ENCODE peak calls at places on chromosomes 2 and 18, in five cellular contexts. One of them, this sample, is unnamed.

GRCh38 chr2:232435805-232436204 is 20.1 kb upstream of the ALPI start:
- DNase-seq in activated naive CD8-positive, alpha-beta T cell treated with anti-CD3 and anti-CD28 coated beads, Interleukin-2, amount 10 ng/mL, durations not matched to agents 7 days and 5 days: no peak
- DNase-seq in effector memory CD8-positive, alpha-beta T cell: no peak
- DNase-seq in HFFc6: no peak
- DNase-seq in stimulated activated CD8-positive, alpha-beta memory T cell treated with anti-CD3 and anti-CD28 coated beads, Interleukin-2, amount 100 ng/mL, for 48 hours: no peak
- DNase-seq in this sample: no peak

GRCh38 chr2:54597153-54597827 is 126.2 kb upstream of the EML6 start:
- DNase-seq in activated naive CD8-positive, alpha-beta T cell treated with anti-CD3 and anti-CD28 coated beads, Interleukin-2, amount 10 ng/mL, durations not matched to agents 7 days and 5 days: peak
- DNase-seq in effector memory CD8-positive, alpha-beta T cell: no peak
- DNase-seq in HFFc6: no peak
- DNase-seq in stimulated activated CD8-positive, alpha-beta memory T cell treated with anti-CD3 and anti-CD28 coated beads, Interleukin-2, amount 100 ng/mL, for 48 hours: no peak
- DNase-seq in this sample: no peak

GRCh38 chr2:159984034-159984433 is 78.4 kb downstream of the PLA2R1 start:
- DNase-seq in activated naive CD8-positive, alpha-beta T cell treated with anti-CD3 and anti-CD28 coated beads, Interleukin-2, amount 10 ng/mL, durations not matched to agents 7 days and 5 days: no peak
- DNase-seq in effector memory CD8-positive, alpha-beta T cell: no peak
- DNase-seq in HFFc6: no peak
- DNase-seq in stimulated activated CD8-positive, alpha-beta memory T cell treated with anti-CD3 and anti-CD28 coated beads, Interleukin-2, amount 100 ng/mL, for 48 hours: no peak
- DNase-seq in this sample: no peak

GRCh38 chr2:54722641-54723299 is 692 bp upstream of the EML6 start:
- DNase-seq in activated naive CD8-positive, alpha-beta T cell treated with anti-CD3 and anti-CD28 coated beads, Interleukin-2, amount 10 ng/mL, durations not matched to agents 7 days and 5 days: no peak
- DNase-seq in effector memory CD8-positive, alpha-beta T cell: no peak
- DNase-seq in HFFc6: peak
- DNase-seq in stimulated activated CD8-positive, alpha-beta memory T cell treated with anti-CD3 and anti-CD28 coated beads, Interleukin-2, amount 100 ng/mL, for 48 hours: no peak
- DNase-seq in this sample: no peak

GRCh38 chr2:140200307-140200706 is 1420.1 kb upstream of the NXPH2 start:
- DNase-seq in activated naive CD8-positive, alpha-beta T cell treated with anti-CD3 and anti-CD28 coated beads, Interleukin-2, amount 10 ng/mL, durations not matched to agents 7 days and 5 days: no peak
- DNase-seq in effector memory CD8-positive, alpha-beta T cell: no peak
- DNase-seq in HFFc6: no peak
- DNase-seq in stimulated activated CD8-positive, alpha-beta memory T cell treated with anti-CD3 and anti-CD28 coated beads, Interleukin-2, amount 100 ng/mL, for 48 hours: no peak
- DNase-seq in this sample: no peak

GRCh38 chr2:68303033-68303901 is 16.5 kb downstream of the CNRIP1 start:
- DNase-seq in activated naive CD8-positive, alpha-beta T cell treated with anti-CD3 and anti-CD28 coated beads, Interleukin-2, amount 10 ng/mL, durations not matched to agents 7 days and 5 days: no peak
- DNase-seq in effector memory CD8-positive, alpha-beta T cell: no peak
- DNase-seq in HFFc6: no peak
- DNase-seq in stimulated activated CD8-positive, alpha-beta memory T cell treated with anti-CD3 and anti-CD28 coated beads, Interleukin-2, amount 100 ng/mL, for 48 hours: no peak
- DNase-seq in this sample: no peak

GRCh38 chr2:39530423-39530866 is 93.4 kb upstream of the MAP4K3 start:
- DNase-seq in activated naive CD8-positive, alpha-beta T cell treated with anti-CD3 and anti-CD28 coated beads, Interleukin-2, amount 10 ng/mL, durations not matched to agents 7 days and 5 days: no peak
- DNase-seq in effector memory CD8-positive, alpha-beta T cell: no peak
- DNase-seq in HFFc6: peak
- DNase-seq in stimulated activated CD8-positive, alpha-beta memory T cell treated with anti-CD3 and anti-CD28 coated beads, Interleukin-2, amount 100 ng/mL, for 48 hours: no peak
- DNase-seq in this sample: no peak

GRCh38 chr2:77512521-77512920 is 9.7 kb downstream of the LRRTM4 start:
- DNase-seq in activated naive CD8-positive, alpha-beta T cell treated with anti-CD3 and anti-CD28 coated beads, Interleukin-2, amount 10 ng/mL, durations not matched to agents 7 days and 5 days: no peak
- DNase-seq in effector memory CD8-positive, alpha-beta T cell: no peak
- DNase-seq in HFFc6: no peak
- DNase-seq in stimulated activated CD8-positive, alpha-beta memory T cell treated with anti-CD3 and anti-CD28 coated beads, Interleukin-2, amount 100 ng/mL, for 48 hours: no peak
- DNase-seq in this sample: no peak

GRCh38 chr18:33560686-33561370 is 17.2 kb upstream of the ASXL3 start:
- DNase-seq in activated naive CD8-positive, alpha-beta T cell treated with anti-CD3 and anti-CD28 coated beads, Interleukin-2, amount 10 ng/mL, durations not matched to agents 7 days and 5 days: no peak
- DNase-seq in effector memory CD8-positive, alpha-beta T cell: no peak
- DNase-seq in HFFc6: no peak
- DNase-seq in stimulated activated CD8-positive, alpha-beta memory T cell treated with anti-CD3 and anti-CD28 coated beads, Interleukin-2, amount 100 ng/mL, for 48 hours: no peak
- DNase-seq in this sample: no peak

GRCh38 chr2:11103984-11104793 is 51.1 kb upstream of the SLC66A3 start:
- DNase-seq in activated naive CD8-positive, alpha-beta T cell treated with anti-CD3 and anti-CD28 coated beads, Interleukin-2, amount 10 ng/mL, durations not matched to agents 7 days and 5 days: no peak
- DNase-seq in effector memory CD8-positive, alpha-beta T cell: peak
- DNase-seq in HFFc6: no peak
- DNase-seq in stimulated activated CD8-positive, alpha-beta memory T cell treated with anti-CD3 and anti-CD28 coated beads, Interleukin-2, amount 100 ng/mL, for 48 hours: no peak
- DNase-seq in this sample: no peak

GRCh38 chr2:38245114-38245641 is 131.9 kb downstream of the ATL2 start:
- DNase-seq in activated naive CD8-positive, alpha-beta T cell treated with anti-CD3 and anti-CD28 coated beads, Interleukin-2, amount 10 ng/mL, durations not matched to agents 7 days and 5 days: no peak
- DNase-seq in effector memory CD8-positive, alpha-beta T cell: no peak
- DNase-seq in HFFc6: no peak
- DNase-seq in stimulated activated CD8-positive, alpha-beta memory T cell treated with anti-CD3 and anti-CD28 coated beads, Interleukin-2, amount 100 ng/mL, for 48 hours: no peak
- DNase-seq in this sample: no peak

GRCh38 chr18:3257627-3258120 is 4.3 kb upstream of the MYL12B start:
- DNase-seq in activated naive CD8-positive, alpha-beta T cell treated with anti-CD3 and anti-CD28 coated beads, Interleukin-2, amount 10 ng/mL, durations not matched to agents 7 days and 5 days: no peak
- DNase-seq in effector memory CD8-positive, alpha-beta T cell: no peak
- DNase-seq in HFFc6: no peak
- DNase-seq in stimulated activated CD8-positive, alpha-beta memory T cell treated with anti-CD3 and anti-CD28 coated beads, Interleukin-2, amount 100 ng/mL, for 48 hours: no peak
- DNase-seq in this sample: no peak

GRCh38 chr18:22521026-22521707 is 103.5 kb upstream of the CTAGE1 start:
- DNase-seq in activated naive CD8-positive, alpha-beta T cell treated with anti-CD3 and anti-CD28 coated beads, Interleukin-2, amount 10 ng/mL, durations not matched to agents 7 days and 5 days: no peak
- DNase-seq in effector memory CD8-positive, alpha-beta T cell: no peak
- DNase-seq in HFFc6: no peak
- DNase-seq in stimulated activated CD8-positive, alpha-beta memory T cell treated with anti-CD3 and anti-CD28 coated beads, Interleukin-2, amount 100 ng/mL, for 48 hours: no peak
- DNase-seq in this sample: no peak

GRCh38 chr2:55140316-55141219 is 90.3 kb upstream of the RTN4 start:
- DNase-seq in activated naive CD8-positive, alpha-beta T cell treated with anti-CD3 and anti-CD28 coated beads, Interleukin-2, amount 10 ng/mL, durations not matched to agents 7 days and 5 days: no peak
- DNase-seq in effector memory CD8-positive, alpha-beta T cell: no peak
- DNase-seq in HFFc6: no peak
- DNase-seq in stimulated activated CD8-positive, alpha-beta memory T cell treated with anti-CD3 and anti-CD28 coated beads, Interleukin-2, amount 100 ng/mL, for 48 hours: no peak
- DNase-seq in this sample: no peak

GRCh38 chr2:28640908-28641300 is 110.7 kb upstream of the PPP1CB start:
- DNase-seq in activated naive CD8-positive, alpha-beta T cell treated with anti-CD3 and anti-CD28 coated beads, Interleukin-2, amount 10 ng/mL, durations not matched to agents 7 days and 5 days: no peak
- DNase-seq in effector memory CD8-positive, alpha-beta T cell: no peak
- DNase-seq in HFFc6: no peak
- DNase-seq in stimulated activated CD8-positive, alpha-beta memory T cell treated with anti-CD3 and anti-CD28 coated beads, Interleukin-2, amount 100 ng/mL, for 48 hours: no peak
- DNase-seq in this sample: no peak

GRCh38 chr2:66565291-66565690 is 130.4 kb downstream of the MEIS1 start:
- DNase-seq in activated naive CD8-positive, alpha-beta T cell treated with anti-CD3 and anti-CD28 coated beads, Interleukin-2, amount 10 ng/mL, durations not matched to agents 7 days and 5 days: no peak
- DNase-seq in effector memory CD8-positive, alpha-beta T cell: no peak
- DNase-seq in HFFc6: peak
- DNase-seq in stimulated activated CD8-positive, alpha-beta memory T cell treated with anti-CD3 and anti-CD28 coated beads, Interleukin-2, amount 100 ng/mL, for 48 hours: no peak
- DNase-seq in this sample: no peak

GRCh38 chr2:241900251-241901017 is 30.9 kb downstream of the RTP5 start:
- DNase-seq in activated naive CD8-positive, alpha-beta T cell treated with anti-CD3 and anti-CD28 coated beads, Interleukin-2, amount 10 ng/mL, durations not matched to agents 7 days and 5 days: peak
- DNase-seq in effector memory CD8-positive, alpha-beta T cell: no peak
- DNase-seq in HFFc6: no peak
- DNase-seq in stimulated activated CD8-positive, alpha-beta memory T cell treated with anti-CD3 and anti-CD28 coated beads, Interleukin-2, amount 100 ng/mL, for 48 hours: no peak
- DNase-seq in this sample: no peak

GRCh38 chr2:85594715-85595377 is 699 bp upstream of the RNF181 start:
- DNase-seq in activated naive CD8-positive, alpha-beta T cell treated with anti-CD3 and anti-CD28 coated beads, Interleukin-2, amount 10 ng/mL, durations not matched to agents 7 days and 5 days: no peak
- DNase-seq in effector memory CD8-positive, alpha-beta T cell: no peak
- DNase-seq in HFFc6: no peak
- DNase-seq in stimulated activated CD8-positive, alpha-beta memory T cell treated with anti-CD3 and anti-CD28 coated beads, Interleukin-2, amount 100 ng/mL, for 48 hours: no peak
- DNase-seq in this sample: no peak

GRCh38 chr2:133334923-133335322 is 233.3 kb downstream of the NCKAP5 start:
- DNase-seq in activated naive CD8-positive, alpha-beta T cell treated with anti-CD3 and anti-CD28 coated beads, Interleukin-2, amount 10 ng/mL, durations not matched to agents 7 days and 5 days: no peak
- DNase-seq in effector memory CD8-positive, alpha-beta T cell: no peak
- DNase-seq in HFFc6: no peak
- DNase-seq in stimulated activated CD8-positive, alpha-beta memory T cell treated with anti-CD3 and anti-CD28 coated beads, Interleukin-2, amount 100 ng/mL, for 48 hours: no peak
- DNase-seq in this sample: no peak

GRCh38 chr2:146844226-146844990 is 1000.4 kb upstream of the ACVR2A start:
- DNase-seq in activated naive CD8-positive, alpha-beta T cell treated with anti-CD3 and anti-CD28 coated beads, Interleukin-2, amount 10 ng/mL, durations not matched to agents 7 days and 5 days: no peak
- DNase-seq in effector memory CD8-positive, alpha-beta T cell: no peak
- DNase-seq in HFFc6: no peak
- DNase-seq in stimulated activated CD8-positive, alpha-beta memory T cell treated with anti-CD3 and anti-CD28 coated beads, Interleukin-2, amount 100 ng/mL, for 48 hours: no peak
- DNase-seq in this sample: no peak

GRCh38 chr2:142130111-142131015 is 453 bp downstream of the LRP1B start:
- DNase-seq in activated naive CD8-positive, alpha-beta T cell treated with anti-CD3 and anti-CD28 coated beads, Interleukin-2, amount 10 ng/mL, durations not matched to agents 7 days and 5 days: peak
- DNase-seq in effector memory CD8-positive, alpha-beta T cell: no peak
- DNase-seq in HFFc6: no peak
- DNase-seq in stimulated activated CD8-positive, alpha-beta memory T cell treated with anti-CD3 and anti-CD28 coated beads, Interleukin-2, amount 100 ng/mL, for 48 hours: no peak
- DNase-seq in this sample: no peak

GRCh38 chr2:222969491-222969890 is 82.5 kb upstream of the KCNE4 start:
- DNase-seq in activated naive CD8-positive, alpha-beta T cell treated with anti-CD3 and anti-CD28 coated beads, Interleukin-2, amount 10 ng/mL, durations not matched to agents 7 days and 5 days: no peak
- DNase-seq in effector memory CD8-positive, alpha-beta T cell: no peak
- DNase-seq in HFFc6: peak
- DNase-seq in stimulated activated CD8-positive, alpha-beta memory T cell treated with anti-CD3 and anti-CD28 coated beads, Interleukin-2, amount 100 ng/mL, for 48 hours: no peak
- DNase-seq in this sample: no peak

GRCh38 chr2:193867454-193867853 is 1672.7 kb upstream of the TMEFF2 start:
- DNase-seq in activated naive CD8-positive, alpha-beta T cell treated with anti-CD3 and anti-CD28 coated beads, Interleukin-2, amount 10 ng/mL, durations not matched to agents 7 days and 5 days: no peak
- DNase-seq in effector memory CD8-positive, alpha-beta T cell: no peak
- DNase-seq in HFFc6: no peak
- DNase-seq in stimulated activated CD8-positive, alpha-beta memory T cell treated with anti-CD3 and anti-CD28 coated beads, Interleukin-2, amount 100 ng/mL, for 48 hours: no peak
- DNase-seq in this sample: no peak

GRCh38 chr2:152513681-152514080 is 178.7 kb downstream of the FMNL2 start:
- DNase-seq in activated naive CD8-positive, alpha-beta T cell treated with anti-CD3 and anti-CD28 coated beads, Interleukin-2, amount 10 ng/mL, durations not matched to agents 7 days and 5 days: no peak
- DNase-seq in effector memory CD8-positive, alpha-beta T cell: no peak
- DNase-seq in HFFc6: peak
- DNase-seq in stimulated activated CD8-positive, alpha-beta memory T cell treated with anti-CD3 and anti-CD28 coated beads, Interleukin-2, amount 100 ng/mL, for 48 hours: no peak
- DNase-seq in this sample: no peak

GRCh38 chr2:206799083-206799482 is 33.7 kb downstream of the FASTKD2 start:
- DNase-seq in activated naive CD8-positive, alpha-beta T cell treated with anti-CD3 and anti-CD28 coated beads, Interleukin-2, amount 10 ng/mL, durations not matched to agents 7 days and 5 days: no peak
- DNase-seq in effector memory CD8-positive, alpha-beta T cell: no peak
- DNase-seq in HFFc6: no peak
- DNase-seq in stimulated activated CD8-positive, alpha-beta memory T cell treated with anti-CD3 and anti-CD28 coated beads, Interleukin-2, amount 100 ng/mL, for 48 hours: no peak
- DNase-seq in this sample: no peak